ENCODE peak calls at places on chromosomes 7 and 10, in ten cellular contexts. Y is SW 1271; I is hepatocyte; U is H54; F is activated CD8-positive, alpha-beta memory T cell treated with anti-CD3 and anti-CD28 coated beads, Interleukin-2, amount 50 U/mL, for 48 hours; S is upper lobe of right lung; D is NCI-H2029 treated with DMSO at 0.1 percent for 48 hours; B is T-helper 1 cell; M is SK-N-DZ; T is RPMI7951. L is an unnamed sample.

GRCh38 chr10:75283150-75284096 is 47.7 kb upstream of the COMTD1 start:
- DNase-seq in T (peak), S (no peak), F (peak), M (peak), U (no peak), Y (no peak), B (no peak), D (no peak), I (peak), L (no peak)

GRCh38 chr7:64642046-64642445 is 23.9 kb upstream of the ZNF107 start:
- DNase-seq in I (no peak), U (no peak), S (no peak), D (no peak), B (no peak), Y (no peak), M (no peak), T (no peak), F (no peak), L (no peak)

GRCh38 chr10:24277771-24278518 is 69.0 kb downstream of the KIAA1217 start:
- DNase-seq in B (no peak), S (no peak), F (no peak), D (no peak), I (peak), U (no peak), Y (no peak), M (no peak), T (peak), L (no peak)

GRCh38 chr7:117600912-117601311 is 121.1 kb downstream of the CFTR start:
- DNase-seq in U (no peak), I (no peak), Y (no peak), D (no peak), S (no peak), M (no peak), B (no peak), F (no peak), T (no peak), L (no peak)

GRCh38 chr10:36349445-36350063 is 707.5 kb upstream of the FZD8 start:
- DNase-seq in D (no peak), B (no peak), U (peak), F (no peak), S (no peak), Y (no peak), I (peak), T (peak), M (no peak), L (no peak)

GRCh38 chr10:71031601-71032000 is 143.2 kb upstream of the PCBD1 start:
- DNase-seq in F (no peak), S (no peak), T (no peak), B (no peak), U (no peak), Y (no peak), I (no peak), M (no peak), D (no peak), L (no peak)

GRCh38 chr10:37552881-37553280 is 304.5 kb downstream of the ZNF248 start:
- DNase-seq in I (no peak), U (no peak), D (no peak), S (no peak), B (no peak), T (no peak), F (no peak), Y (no peak), M (no peak), L (no peak)

GRCh38 chr10:63175534-63175933 is 42.4 kb downstream of the NRBF2 start:
- DNase-seq in S (no peak), M (no peak), Y (no peak), I (no peak), T (no peak), F (no peak), D (no peak), B (no peak), U (no peak), L (no peak)

GRCh38 chr7:69864283-69864682 is 266.0 kb downstream of the AUTS2 start:
- DNase-seq in D (no peak), B (no peak), Y (no peak), T (no peak), U (no peak), M (peak), I (no peak), S (no peak), F (no peak), L (no peak)